ENCODE peak calls at places on chromosomes 16 and 17, in ten cellular contexts. H is G401; A is effector CD4-positive, alpha-beta T cell; C is upper lobe of right lung; B is activated CD4-positive, CD25-positive, alpha-beta regulatory T cell; Q is NCI-H1092; I is activated CD4-positive, alpha-beta T cell treated with anti-CD3 and anti-CD28 coated beads, Interleukin-2, amount 50 U/mL, for 48 hours; E is EL; G is anterior cingulate cortex; R is dorsolateral prefrontal cortex. Y is an unnamed sample.

GRCh38 chr16:2773188-2773968 is 3.7 kb downstream of the ELOB start:
- DNase-seq in H (no peak), A (no peak), C (peak), B (no peak), Q (no peak), I (no peak), E (peak), G (no peak), R (no peak), Y (no peak)

GRCh38 chr16:69555867-69556266 is 9.9 kb upstream of the NFAT5 start:
- DNase-seq in H (no peak), A (no peak), C (no peak), B (no peak), Q (no peak), I (no peak), E (no peak), G (no peak), R (no peak), Y (no peak)

GRCh38 chr17:74197801-74198200 is 5.7 kb upstream of the RPL38 start:
- DNase-seq in H (no peak), A (no peak), C (no peak), B (no peak), Q (no peak), I (no peak), E (no peak), G (no peak), R (no peak), Y (no peak)

GRCh38 chr17:63550816-63551639 is 751 bp downstream of the DCAF7 start:
- DNase-seq in H (peak), A (peak), C (peak), B (no peak), Q (peak), I (peak), E (peak), G (peak), R (no peak), Y (peak)

GRCh38 chr17:81429353-81429774 is 34.1 kb downstream of the BAHCC1 start:
- DNase-seq in H (peak), A (no peak), C (peak), B (no peak), Q (peak), I (no peak), E (peak), G (peak), R (peak), Y (peak)

GRCh38 chr16:12132850-12133249 is 156.3 kb downstream of the SNX29 start:
- DNase-seq in H (no peak), A (no peak), C (no peak), B (no peak), Q (no peak), I (no peak), E (no peak), G (no peak), R (no peak), Y (no peak)

GRCh38 chr16:84013787-84014569 is 28.6 kb downstream of the SLC38A8 start:
- DNase-seq in H (peak), A (peak), C (peak), B (peak), Q (no peak), I (peak), E (peak), G (peak), R (no peak), Y (peak)

GRCh38 chr16:46857261-46857962 is 26.4 kb upstream of the C16orf87 start:
- DNase-seq in H (no peak), A (no peak), C (no peak), B (no peak), Q (peak), I (no peak), E (peak), G (peak), R (peak), Y (peak)

GRCh38 chr16:55661842-55662479 is 6.2 kb downstream of the SLC6A2 start:
- DNase-seq in H (no peak), A (no peak), C (no peak), B (no peak), Q (no peak), I (no peak), E (peak), G (peak), R (peak), Y (no peak)

GRCh38 chr16:57711331-57711730 is 16.7 kb downstream of the DRC7 start:
- DNase-seq in H (peak), A (no peak), C (no peak), B (no peak), Q (no peak), I (no peak), E (no peak), G (no peak), R (no peak), Y (no peak)

GRCh38 chr17:57379237-57380054 is 123.1 kb downstream of the MSI2 start:
- DNase-seq in H (no peak), A (no peak), C (no peak), B (no peak), Q (no peak), I (peak), E (no peak), G (no peak), R (no peak), Y (peak)

GRCh38 chr17:81166033-81166472 is at the start of gene AATK:
- DNase-seq in H (peak), A (no peak), C (no peak), B (no peak), Q (no peak), I (no peak), E (no peak), G (no peak), R (no peak), Y (no peak)

GRCh38 chr16:54968769-54969168 is 38.1 kb downstream of the IRX5 start:
- DNase-seq in H (no peak), A (no peak), C (no peak), B (no peak), Q (no peak), I (no peak), E (no peak), G (no peak), R (no peak), Y (no peak)

GRCh38 chr17:49580055-49580721 is 4.5 kb downstream of the NXPH3 start:
- DNase-seq in H (no peak), A (no peak), C (no peak), B (no peak), Q (no peak), I (no peak), E (no peak), G (no peak), R (no peak), Y (no peak)

GRCh38 chr16:30350134-30350871 is 4.8 kb downstream of the CD2BP2 start:
- DNase-seq in H (no peak), A (no peak), C (no peak), B (no peak), Q (no peak), I (no peak), E (no peak), G (no peak), R (no peak), Y (no peak)